ENCODE peak calls at places on chromosomes 4 and X, in seven cellular contexts. Y is posterior cingulate gyrus; K is fibroblast of mammary gland; G is NCI-H510A treated with DMSO at 0.1 percent for 48 hours; S is activated naive CD8-positive, alpha-beta T cell treated with anti-CD3 and anti-CD28 coated beads for 36 hours; H is RPMI7951; A is NCI-H2081. D is an unnamed sample.

GRCh38 chr4:188682321-188682720 is 543.1 kb downstream of the TRIML1 start:
- DNase-seq in Y (no peak), K (no peak), G (no peak), S (no peak), H (no peak), A (no peak), D (no peak)

GRCh38 chr4:3340038-3340702 is 47.3 kb downstream of the RGS12 start:
- DNase-seq in Y (no peak), K (no peak), G (no peak), S (no peak), H (no peak), A (no peak), D (no peak)

GRCh38 chrX:37314526-37314925 is 34.6 kb upstream of the PRRG1 start:
- DNase-seq in Y (no peak), K (no peak), G (no peak), S (no peak), H (no peak), A (no peak), D (no peak)

GRCh38 chr4:16715482-16715881 is 183.0 kb downstream of the LDB2 start:
- DNase-seq in Y (no peak), K (peak), G (no peak), S (no peak), H (no peak), A (no peak), D (no peak)

GRCh38 chr4:89254847-89255246 is 52.8 kb downstream of the GPRIN3 start:
- DNase-seq in Y (no peak), K (peak), G (peak), S (peak), H (peak), A (no peak), D (peak)

GRCh38 chr4:80173387-80173786 is 23.9 kb upstream of the PRDM8 start:
- DNase-seq in Y (no peak), K (peak), G (no peak), S (peak), H (peak), A (no peak), D (peak)

GRCh38 chrX:40168183-40169015 is 70.6 kb upstream of the BCOR start:
- DNase-seq in Y (no peak), K (no peak), G (no peak), S (no peak), H (no peak), A (no peak), D (no peak)

GRCh38 chr4:46804781-46805413 is 104.1 kb downstream of the COX7B2 start:
- DNase-seq in Y (no peak), K (no peak), G (no peak), S (no peak), H (no peak), A (no peak), D (no peak)

GRCh38 chr4:70997068-70997467 is 3.6 kb downstream of the DCK start:
- DNase-seq in Y (no peak), K (no peak), G (no peak), S (no peak), H (no peak), A (no peak), D (peak)

GRCh38 chr4:107890779-107891178 is 40.6 kb upstream of the CYP2U1 start:
- DNase-seq in Y (no peak), K (no peak), G (no peak), S (no peak), H (no peak), A (no peak), D (no peak)

D was measured in Kasumi-1.